ENCODE peak calls at places on chromosomes 7 and 10, in seven cellular contexts. Z, U, S, G, V, R and B are unnamed samples.

GRCh38 chr10:119409906-119410305 is 132.6 kb downstream of the RGS10 start:
- DNase-seq in Z (peak), R (no peak), U (no peak), G (peak), S (no peak), V (no peak), B (no peak)

GRCh38 chr7:151869968-151870918 is 6.7 kb downstream of the PRKAG2 start:
- DNase-seq in Z (no peak), S (no peak), V (no peak), U (no peak), G (no peak), R (no peak), B (no peak)

GRCh38 chr7:105766421-105767191 is 109.8 kb downstream of the ATXN7L1 start:
- DNase-seq in R (no peak), G (no peak), V (peak), Z (no peak), S (no peak), U (no peak), B (no peak)

GRCh38 chr7:24756545-24756988 is 697 bp downstream of the GSDME start:
- DNase-seq in S (no peak), Z (no peak), V (no peak), R (peak), U (no peak), G (no peak), B (peak)

GRCh38 chr10:7788640-7789335 is 811 bp downstream of the ATP5F1C start:
- DNase-seq in R (peak), V (no peak), Z (peak), U (peak), S (no peak), G (peak), B (no peak)

GRCh38 chr7:22990588-22990949 is 23.4 kb downstream of the HYCC1 start:
- DNase-seq in V (no peak), G (peak), U (no peak), R (no peak), S (no peak), Z (peak), B (no peak)

GRCh38 chr7:116863168-116863670 is 832 bp downstream of the CAPZA2 start:
- DNase-seq in V (no peak), R (peak), U (no peak), Z (peak), G (peak), S (peak), B (peak)

GRCh38 chr10:16986406-16987128 is 143.0 kb downstream of the CUBN start:
- DNase-seq in S (no peak), V (no peak), Z (peak), G (peak), U (no peak), R (peak), B (no peak)

GRCh38 chr10:13555884-13556529 is 27.2 kb upstream of the BEND7 start:
- DNase-seq in U (no peak), Z (no peak), V (no peak), G (no peak), R (no peak), S (no peak), B (no peak)

GRCh38 chr10:21047096-21047495 is 150.0 kb upstream of the NEBL start:
- DNase-seq in R (no peak), S (no peak), Z (no peak), U (no peak), G (no peak), V (no peak), B (no peak)

GRCh38 chr10:13366891-13367290 is 18.8 kb upstream of the SEPHS1 start:
- DNase-seq in U (no peak), Z (no peak), R (peak), G (no peak), S (no peak), V (no peak), B (no peak)

GRCh38 chr10:94076325-94076841 is 82.7 kb downstream of the PLCE1 start:
- DNase-seq in U (no peak), Z (peak), S (no peak), R (no peak), G (peak), V (no peak), B (no peak)

GRCh38 chr7:100483728-100484635 is at the start of gene NYAP1:
- DNase-seq in G (peak), U (no peak), S (no peak), R (peak), Z (peak), V (peak), B (no peak)